ENCODE peak calls at places on chromosomes 13 and 19, in nine cellular contexts. I is left lung, B is astrocyte of the spinal cord, J is skeletal muscle cell, M is heart left ventricle, N is mesendoderm, Q is lower lobe of right lung, H is foreskin fibroblast, L is tibial nerve. V is an unnamed sample.

GRCh38 chr13:24626449-24626848 is 53.8 kb upstream of the ATP12A start:
- DNase-seq in I (no peak), B (no peak), J (no peak), M (no peak), N (no peak), Q (no peak), H (no peak), L (no peak), V (no peak)

GRCh38 chr19:860481-861098 is 1.1 kb downstream of the CFD start:
- DNase-seq in I (peak), B (peak), J (no peak), M (peak), N (peak), Q (peak), H (peak), L (peak), V (no peak)

GRCh38 chr19:33703821-33704220 is 82.1 kb downstream of the CHST8 start:
- DNase-seq in I (no peak), B (no peak), J (no peak), M (no peak), N (no peak), Q (no peak), H (no peak), L (no peak), V (no peak)

GRCh38 chr19:7637374-7638256 is 705 bp downstream of the STXBP2 start:
- DNase-seq in I (peak), B (no peak), J (no peak), M (peak), N (no peak), Q (peak), H (no peak), L (no peak), V (no peak)

GRCh38 chr13:42279080-42279479 is 7.1 kb downstream of the AKAP11 start:
- DNase-seq in I (no peak), B (no peak), J (no peak), M (no peak), N (no peak), Q (no peak), H (no peak), L (no peak), V (no peak)

GRCh38 chr13:73722120-73722519 is 412.1 kb downstream of the KLF12 start:
- DNase-seq in I (no peak), B (peak), J (peak), M (no peak), N (peak), Q (no peak), H (peak), L (no peak), V (peak)

GRCh38 chr13:51477653-51478324 is 25.0 kb upstream of the INTS6 start:
- DNase-seq in I (no peak), B (no peak), J (no peak), M (no peak), N (no peak), Q (no peak), H (no peak), L (no peak), V (no peak)

GRCh38 chr19:15303105-15303780 is 29.1 kb downstream of the BRD4 start:
- DNase-seq in I (no peak), B (no peak), J (no peak), M (no peak), N (no peak), Q (no peak), H (peak), L (no peak), V (no peak)

GRCh38 chr19:17074628-17075034 is 621 bp downstream of the HAUS8 start:
- DNase-seq in I (peak), B (no peak), J (no peak), M (no peak), N (no peak), Q (no peak), H (no peak), L (no peak), V (no peak)

GRCh38 chr13:95571941-95572340 is 19.4 kb downstream of the CLDN10 start:
- DNase-seq in I (no peak), B (no peak), J (no peak), M (no peak), N (peak), Q (no peak), H (no peak), L (no peak), V (no peak)

GRCh38 chr19:37809366-37809765 is 30.0 kb upstream of the ZNF573 start:
- DNase-seq in I (no peak), B (no peak), J (no peak), M (no peak), N (no peak), Q (no peak), H (no peak), L (no peak), V (no peak)

GRCh38 chr19:40805258-40805868 is 6.4 kb downstream of the EGLN2 start:
- DNase-seq in I (peak), B (no peak), J (no peak), M (peak), N (no peak), Q (no peak), H (no peak), L (no peak), V (no peak)

GRCh38 chr19:55838251-55838650 is 1.9 kb downstream of the NLRP4 start:
- DNase-seq in I (no peak), B (no peak), J (no peak), M (no peak), N (no peak), Q (no peak), H (no peak), L (no peak), V (no peak)

GRCh38 chr13:44147222-44147621 is 226.4 kb upstream of the SERP2 start:
- DNase-seq in I (no peak), B (no peak), J (no peak), M (no peak), N (no peak), Q (no peak), H (no peak), L (no peak), V (no peak)

GRCh38 chr13:24220086-24220703 is 59.7 kb downstream of the SPATA13 start:
- DNase-seq in I (no peak), B (peak), J (peak), M (no peak), N (peak), Q (no peak), H (peak), L (peak), V (peak)

GRCh38 chr13:47858042-47858677 is 142.9 kb downstream of the SUCLA2 start:
- DNase-seq in I (no peak), B (no peak), J (no peak), M (no peak), N (no peak), Q (no peak), H (peak), L (no peak), V (no peak)

GRCh38 chr19:34364830-34365462 is at the start of gene GPI:
- DNase-seq in I (peak), B (peak), J (no peak), M (peak), N (peak), Q (peak), H (peak), L (peak), V (no peak)

GRCh38 chr13:75430618-75431209 is 51.3 kb downstream of the TBC1D4 start:
- DNase-seq in I (no peak), B (no peak), J (no peak), M (no peak), N (no peak), Q (no peak), H (no peak), L (no peak), V (no peak)

GRCh38 chr13:110330491-110331001 is 23.5 kb downstream of the COL4A2 start:
- DNase-seq in I (no peak), B (peak), J (no peak), M (no peak), N (no peak), Q (no peak), H (peak), L (no peak), V (no peak)

GRCh38 chr13:41296879-41297646 is 14.0 kb upstream of the NAA16 start:
- DNase-seq in I (no peak), B (no peak), J (no peak), M (no peak), N (no peak), Q (no peak), H (peak), L (no peak), V (no peak)

GRCh38 chr13:49997935-49998334 is 1.1 kb downstream of the TRIM13 start:
- DNase-seq in I (no peak), B (no peak), J (no peak), M (no peak), N (peak), Q (no peak), H (peak), L (no peak), V (no peak)

GRCh38 chr13:46181799-46182490 is at the start of gene LCP1:
- DNase-seq in I (peak), B (no peak), J (no peak), M (no peak), N (peak), Q (no peak), H (no peak), L (peak), V (no peak)

GRCh38 chr19:28737021-28737525 is 475.9 kb downstream of the UQCRFS1 start:
- DNase-seq in I (no peak), B (peak), J (peak), M (no peak), N (peak), Q (no peak), H (peak), L (peak), V (peak)

GRCh38 chr19:40671404-40671803 is 19.0 kb downstream of the NUMBL start:
- DNase-seq in I (no peak), B (no peak), J (no peak), M (peak), N (no peak), Q (no peak), H (no peak), L (no peak), V (no peak)

GRCh38 chr19:41000310-41000737 is 9.2 kb downstream of the CYP2B6 start:
- DNase-seq in I (peak), B (no peak), J (no peak), M (no peak), N (no peak), Q (no peak), H (peak), L (no peak), V (no peak)

GRCh38 chr13:98565726-98566577 is 11.0 kb downstream of the STK24 start:
- DNase-seq in I (no peak), B (no peak), J (no peak), M (peak), N (no peak), Q (no peak), H (peak), L (no peak), V (no peak)
- H3K4me3 ChIP-seq in I (no peak), B (no peak), J (no peak), M (no peak), N (no peak), Q (no peak), H (no peak), L (no peak), V (no peak)

GRCh38 chr19:45223879-45224278 is 21.3 kb downstream of the EXOC3L2 start:
- DNase-seq in I (no peak), B (no peak), J (no peak), M (no peak), N (no peak), Q (no peak), H (no peak), L (no peak), V (no peak)

GRCh38 chr19:45222724-45223123 is 22.5 kb downstream of the EXOC3L2 start:
- DNase-seq in I (no peak), B (no peak), J (no peak), M (no peak), N (no peak), Q (no peak), H (no peak), L (no peak), V (no peak)

GRCh38 chr19:45218887-45219780 is 26.1 kb downstream of the EXOC3L2 start:
- DNase-seq in I (no peak), B (no peak), J (no peak), M (no peak), N (no peak), Q (no peak), H (peak), L (no peak), V (no peak)

GRCh38 chr19:45224645-45225044 is 20.6 kb downstream of the EXOC3L2 start:
- DNase-seq in I (no peak), B (no peak), J (no peak), M (no peak), N (no peak), Q (no peak), H (no peak), L (no peak), V (no peak)
- H3K4me3 ChIP-seq in I (no peak), B (no peak), J (no peak), M (no peak), N (no peak), Q (no peak), H (no peak), L (no peak), V (no peak)

GRCh38 chr13:33015275-33015674 is 948 bp upstream of the KL start:
- DNase-seq in I (no peak), B (no peak), J (no peak), M (no peak), N (no peak), Q (no peak), H (no peak), L (peak), V (no peak)

GRCh38 chr13:33016414-33017409 is at the start of gene KL:
- DNase-seq in I (peak), B (no peak), J (no peak), M (peak), N (peak), Q (peak), H (peak), L (no peak), V (no peak)

GRCh38 chr13:33018886-33019285 is 2.7 kb downstream of the KL start:
- DNase-seq in I (no peak), B (no peak), J (no peak), M (no peak), N (no peak), Q (no peak), H (no peak), L (no peak), V (no peak)

GRCh38 chr13:33015791-33016323 is 366 bp upstream of the KL start:
- DNase-seq in I (peak), B (no peak), J (no peak), M (peak), N (no peak), Q (peak), H (no peak), L (no peak), V (no peak)

DNA sequence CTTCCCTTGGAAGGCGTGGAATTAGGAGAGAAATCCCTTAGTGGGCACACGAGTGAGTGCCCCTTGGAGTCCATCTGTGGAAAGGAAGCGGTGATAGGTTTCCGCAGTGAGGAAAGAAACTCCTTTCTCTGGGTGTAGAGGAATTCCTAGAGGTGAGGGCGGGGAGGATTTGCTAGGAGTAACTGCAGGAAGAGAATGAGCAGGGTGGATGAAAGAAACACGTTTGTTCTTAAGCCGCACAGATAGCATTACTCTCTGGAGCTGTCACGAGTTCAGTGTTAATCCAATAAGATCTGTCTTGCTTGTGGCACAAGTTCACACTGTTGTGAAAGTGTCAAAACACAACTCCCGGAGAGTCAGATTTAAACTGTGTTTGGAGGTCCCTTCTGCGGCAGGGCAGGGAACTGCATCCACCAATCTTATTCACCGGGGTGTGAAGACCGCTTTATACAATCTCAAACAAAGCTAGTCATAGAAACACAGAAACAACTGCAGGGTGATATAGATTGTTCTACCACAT is 1.2 kb downstream of the KL start:
- DNase-seq in I (no peak), B (peak), J (peak), M (peak), N (peak), Q (peak), H (no peak), L (peak), V (peak)
- H3K4me3 ChIP-seq in I (peak), B (no peak), J (no peak), M (peak), N (no peak), Q (peak), H (no peak), L (peak), V (no peak)

DNA sequence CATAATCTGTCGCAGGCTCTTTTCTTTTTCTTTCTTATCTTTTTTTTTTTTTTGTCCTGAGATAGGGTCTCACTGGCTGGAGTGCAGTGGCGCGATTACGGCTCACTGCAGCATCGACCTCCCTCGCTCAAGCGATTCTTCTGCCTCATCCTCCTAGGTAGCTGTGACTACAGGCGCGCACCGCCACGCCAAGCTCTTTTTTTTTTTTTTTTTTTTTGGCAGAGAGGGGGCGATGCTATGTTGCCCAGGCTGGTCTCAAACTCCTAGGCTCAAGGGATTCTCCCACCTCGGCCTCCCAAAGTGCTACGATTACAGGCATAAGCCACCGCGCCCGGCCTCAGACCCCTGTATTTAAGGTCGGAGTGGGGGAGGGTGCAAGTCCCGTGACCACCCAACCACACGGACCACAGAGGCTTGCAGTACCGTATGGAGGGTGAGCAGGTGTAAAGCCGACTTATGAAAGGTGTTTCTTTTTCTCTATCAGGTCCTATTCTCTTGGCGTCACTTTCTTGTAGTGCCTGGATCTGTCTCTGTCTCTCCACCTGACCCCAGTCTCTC is 2.0 kb downstream of the PHLDB3 start:
- DNase-seq in I (no peak), B (no peak), J (no peak), M (no peak), N (no peak), Q (no peak), H (no peak), L (no peak), V (no peak)
- H3K4me3 ChIP-seq in I (no peak), B (no peak), J (no peak), M (no peak), N (no peak), Q (peak), H (peak), L (no peak), V (no peak)

GRCh38 chr13:109199280-109199679 is 569.9 kb downstream of the MYO16 start:
- DNase-seq in I (no peak), B (no peak), J (no peak), M (no peak), N (no peak), Q (no peak), H (no peak), L (no peak), V (no peak)
- H3K4me3 ChIP-seq in I (no peak), B (no peak), J (no peak), M (no peak), N (no peak), Q (no peak), H (no peak), L (no peak), V (no peak)